ENCODE peak calls at places on chromosomes 13 and 19, in ten cellular contexts. H is heart left ventricle, G is tibial nerve, B is stomach, U is A549, C is IMR-90, Y is breast epithelium, S is esophagus squamous epithelium, J is uterus, M is sigmoid colon. V is an unnamed sample.

GRCh38 chr19:1254081-1254527 is 5.7 kb downstream of the MIDN start:
- DNase-seq in H (peak; percentile 70), B (no peak), J (peak; percentile 69), M (peak; percentile 90), U (no peak), C (no peak), S (no peak), G (no peak), Y (no peak), V (no peak)

GRCh38 chr19:1247747-1248453 is 483 bp upstream of the MIDN start:
- DNase-seq in M (peak; percentile 91), B (peak; percentile 73), C (peak; percentile 70), S (no peak), G (no peak), Y (no peak), U (peak; percentile 76), H (peak; percentile 87), J (no peak), V (peak; percentile 57)

GRCh38 chr19:41373993-41374392 is 2.3 kb upstream of the TMEM91 start:
- DNase-seq in C (peak; percentile 92), Y (peak; percentile 89), J (peak; percentile 87), M (peak; percentile 97), U (no peak), G (peak; percentile 75), S (no peak), B (peak; percentile 88), H (peak; percentile 88), V (peak; percentile 93)

GRCh38 chr13:111203742-111204386 is 88.8 kb downstream of the ARHGEF7 start:
- DNase-seq in B (no peak), H (peak; percentile 31), C (no peak), G (no peak), S (no peak), J (no peak), U (no peak), Y (no peak), M (no peak), V (no peak)

GRCh38 chr13:114148521-114148855 is 16.1 kb upstream of the RASA3 start:
- DNase-seq in G (no peak), S (no peak), Y (no peak), B (peak; percentile 51), J (no peak), C (no peak), U (no peak), M (no peak), H (peak; percentile 8), V (no peak)

GRCh38 chr13:109145631-109146030 is 516.2 kb downstream of the MYO16 start:
- DNase-seq in B (peak; percentile 55), C (peak; percentile 72), U (peak; percentile 78), Y (no peak), G (peak; percentile 45), M (no peak), H (peak; percentile 30), S (no peak), J (no peak), V (no peak)

GRCh38 chr19:47239610-47240296 is 8.8 kb upstream of the BBC3 start:
- DNase-seq in M (peak; percentile 87), U (no peak), G (no peak), Y (no peak), J (peak; percentile 57), S (no peak), C (peak; percentile 47), B (peak; percentile 58), H (peak; percentile 66), V (no peak)

GRCh38 chr13:30805603-30806011 is 70.3 kb downstream of the ALOX5AP start:
- DNase-seq in C (peak; percentile 59), U (no peak), M (peak; percentile 68), S (no peak), Y (peak; percentile 69), B (no peak), H (no peak), J (no peak), G (no peak), V (peak; percentile 88)

GRCh38 chr19:4976412-4977298 is 7.7 kb downstream of the KDM4B start:
- DNase-seq in U (peak; percentile 79), B (peak; percentile 53), J (peak; percentile 88), C (peak; percentile 98), H (peak; percentile 47), M (peak; percentile 98), Y (peak; percentile 74), G (peak; percentile 85), S (peak; percentile 38), V (peak; percentile 94)

GRCh38 chr13:101317986-101318523 is 98.3 kb downstream of the NALCN start:
- DNase-seq in S (no peak), M (no peak), U (no peak), J (no peak), Y (no peak), B (no peak), G (no peak), H (no peak), C (no peak), V (no peak)

GRCh38 chr19:1811472-1811894 is 593 bp downstream of the ATP8B3 start:
- DNase-seq in U (peak; percentile 81), B (peak; percentile 83), Y (peak; percentile 92), C (peak; percentile 67), H (no peak), G (peak; percentile 25), M (peak; percentile 86), J (peak; percentile 56), S (no peak), V (peak; percentile 64)

GRCh38 chr13:44107357-44108121 is 227.8 kb downstream of the LACC1 start:
- DNase-seq in B (no peak), C (no peak), U (no peak), G (no peak), M (no peak), S (no peak), J (no peak), H (no peak), Y (no peak), V (no peak)

GRCh38 chr13:112814905-112815585 is 125.2 kb downstream of the ATP11A start:
- DNase-seq in H (no peak), S (no peak), G (no peak), B (peak; percentile 27), M (peak; percentile 48), J (no peak), Y (no peak), C (peak; percentile 44), U (no peak), V (peak; percentile 71)

GRCh38 chr19:3458229-3458555 is 22.1 kb downstream of the SMIM24 start:
- DNase-seq in J (no peak), U (peak; percentile 86), Y (no peak), M (no peak), S (no peak), B (no peak), H (no peak), C (no peak), G (no peak), V (no peak)

GRCh38 chr19:1560281-1560882 is 7.7 kb downstream of the MEX3D start:
- DNase-seq in H (no peak), Y (no peak), C (no peak), S (no peak), J (no peak), B (no peak), U (no peak), G (no peak), M (no peak), V (no peak)

GRCh38 chr13:98509271-98510155 is 67.4 kb downstream of the STK24 start:
- DNase-seq in S (peak; percentile 26), Y (no peak), B (peak; percentile 66), U (peak; percentile 76), H (peak; percentile 41), G (peak; percentile 60), C (peak; percentile 92), J (no peak), M (no peak), V (peak; percentile 93)
- H3K4me3 ChIP-seq in S (no peak overlapping the region), Y (no peak overlapping the region), B (no peak overlapping the region), U (no peak overlapping the region), H (no peak overlapping the region), G (no peak overlapping the region), C (no peak overlapping the region), J (no peak overlapping the region), M (no peak overlapping the region), V (no peak overlapping the region)

GRCh38 chr13:40974460-40975407 is 44.4 kb downstream of the ELF1 start:
- DNase-seq in G (no peak), J (no peak), S (no peak), M (no peak), U (peak; percentile 58), H (no peak), B (no peak), Y (no peak), C (peak; percentile 66), V (no peak)
- TF ChIP-seq CTCF in G (peak; percentile 30), J (peak; percentile 32), S (peak; percentile 41), M (no peak), U (peak; percentile 22), H (peak; percentile 18), B (peak; percentile 21), Y (peak; percentile 15), C (peak; percentile 51), V (no peak)

GRCh38 chr19:35702223-35703012 is 1.9 kb upstream of the ZBTB32 start:
- DNase-seq in H (peak; percentile 95), M (peak; percentile 98), Y (peak; percentile 93), C (peak; percentile 97), G (peak; percentile 93), S (peak; percentile 83), B (peak; percentile 98), U (peak; percentile 100), J (peak; percentile 92), V (peak; percentile 99)
- TF ChIP-seq POLR2A in H (peak; percentile 64), M (no peak), Y (no peak), C (no peak), G (no peak), S (no peak), B (no peak), U (peak; percentile 41), J (no peak), V (no peak)

GRCh38 chr19:48332351-48332661 is 7.0 kb downstream of the EMP3 start:
- DNase-seq in U (no peak), H (no peak), C (no peak), G (no peak), B (no peak), Y (no peak), J (no peak), M (no peak), S (no peak), V (no peak)
- H3K4me3 ChIP-seq in U (peak overlapping the region; percentile 52), H (peak overlapping the region; percentile 63), C (no peak overlapping the region), G (peak overlapping the region; percentile 49), B (peak overlapping the region; percentile 43), Y (peak overlapping the region; percentile 68), J (peak overlapping the region; percentile 14), M (peak overlapping the region; percentile 40), S (no peak overlapping the region), V (no peak overlapping the region)

GRCh38 chr13:34021619-34022018 is 203.7 kb downstream of the RFC3 start:
- DNase-seq in H (no peak), J (no peak), B (no peak), G (no peak), S (no peak), Y (no peak), U (no peak), C (no peak), M (no peak), V (no peak)
- TF ChIP-seq CTCF in H (no peak), J (no peak), B (no peak), G (no peak), S (no peak), Y (no peak), U (no peak), C (no peak), M (no peak), V (no peak)

V was measured in lower leg skin.